ENCODE peak calls at places on chromosomes 16 and 17, in six cellular contexts. N, W, U, J, F and I are unnamed samples.
A peak's percentile ranks its signal among the peaks of the same experiment; 100 is the strongest.

GRCh38 chr17:47897561-47897960 is 1.5 kb downstream of the SP2 start:
- DNase-seq in N (no peak), W (no peak), U (no peak), J (no peak), F (no peak), I (no peak)

GRCh38 chr17:13476722-13477121 is 125.0 kb downstream of the HS3ST3A1 start:
- DNase-seq in N (no peak), W (peak; percentile 54), U (peak; percentile 60), J (no peak), F (no peak), I (no peak)

GRCh38 chr16:15611610-15612009 is 31.3 kb downstream of the MARF1 start:
- DNase-seq in N (peak; percentile 21), W (peak; percentile 53), U (no peak), J (no peak), F (no peak), I (no peak)

GRCh38 chr17:28747046-28747691 is 3.4 kb downstream of the TRAF4 start:
- DNase-seq in N (no peak), W (no peak), U (no peak), J (peak; percentile 64), F (peak; percentile 65), I (no peak)

GRCh38 chr17:33233855-33234228 is 59.3 kb downstream of the ASIC2 start:
- DNase-seq in N (no peak), W (peak; percentile 11), U (no peak), J (no peak), F (no peak), I (no peak)

GRCh38 chr17:38325221-38325851 is 18.4 kb downstream of the GPR179 start:
- DNase-seq in N (no peak), W (no peak), U (no peak), J (peak; percentile 45), F (no peak), I (no peak)

GRCh38 chr16:27217256-27217655 is 13.9 kb downstream of the KDM8 start:
- DNase-seq in N (peak; percentile 36), W (peak; percentile 88), U (peak; percentile 66), J (peak; percentile 40), F (no peak), I (peak; percentile 82)

GRCh38 chr17:31092475-31093064 is 2.2 kb upstream of the NF1 start:
- DNase-seq in N (peak; percentile 56), W (no peak), U (no peak), J (no peak), F (no peak), I (no peak)

GRCh38 chr17:386145-386876 is 33.7 kb upstream of the RPH3AL start:
- DNase-seq in N (peak; percentile 53), W (no peak), U (peak; percentile 21), J (peak; percentile 59), F (no peak), I (peak; percentile 40)

GRCh38 chr16:66515543-66516171 is 34.3 kb downstream of the TK2 start:
- DNase-seq in N (peak; percentile 83), W (peak; percentile 61), U (peak; percentile 77), J (no peak), F (no peak), I (peak; percentile 65)

GRCh38 chr17:52678211-52678610 is 519.7 kb upstream of the CA10 start:
- DNase-seq in N (no peak), W (no peak), U (no peak), J (no peak), F (no peak), I (no peak)

GRCh38 chr16:22192261-22193133 is 13.6 kb upstream of the EEF2K start:
- DNase-seq in N (peak; percentile 87), W (peak; percentile 98), U (peak; percentile 97), J (peak; percentile 41), F (no peak), I (peak; percentile 85)

GRCh38 chr16:13453938-13454553 is 465.9 kb upstream of the ERCC4 start:
- DNase-seq in N (no peak), W (peak; percentile 53), U (no peak), J (peak; percentile 24), F (no peak), I (peak; percentile 61)

GRCh38 chr16:81511371-81511770 is 66.8 kb downstream of the CMIP start:
- DNase-seq in N (peak; percentile 88), W (peak; percentile 37), U (peak; percentile 68), J (no peak), F (peak; percentile 13), I (peak; percentile 47)

GRCh38 chr16:83744521-83744981 is 63.2 kb upstream of the HSBP1 start:
- DNase-seq in N (peak; percentile 77), W (no peak), U (no peak), J (no peak), F (no peak), I (peak; percentile 72)

GRCh38 chr16:81586421-81586820 is 141.8 kb downstream of the CMIP start:
- DNase-seq in N (peak; percentile 24), W (no peak), U (no peak), J (no peak), F (peak; percentile 2), I (no peak)

GRCh38 chr16:20987049-20987448 is 86.5 kb downstream of the LYRM1 start:
- DNase-seq in N (no peak), W (no peak), U (no peak), J (no peak), F (no peak), I (no peak)

GRCh38 chr17:72879877-72880276 is 212.6 kb downstream of the SLC39A11 start:
- DNase-seq in N (no peak), W (no peak), U (no peak), J (no peak), F (no peak), I (no peak)

GRCh38 chr17:73786286-73786743 is 142.1 kb upstream of the SDK2 start:
- DNase-seq in N (no peak), W (peak; percentile 50), U (no peak), J (no peak), F (no peak), I (no peak)

GRCh38 chr16:77657016-77657415 is 65.3 kb upstream of the NUDT7 start:
- DNase-seq in N (no peak), W (peak; percentile 48), U (peak; percentile 35), J (peak; percentile 75), F (no peak), I (no peak)

GRCh38 chr17:63454915-63455314 is 8.8 kb upstream of the CYB561 start:
- DNase-seq in N (no peak), W (no peak), U (no peak), J (no peak), F (no peak), I (no peak)

GRCh38 chr17:57881143-57881542 is 31.3 kb upstream of the MRPS23 start:
- DNase-seq in N (peak; percentile 51), W (peak; percentile 61), U (peak; percentile 68), J (no peak), F (no peak), I (no peak)

GRCh38 chr17:20098314-20098713 is 89.2 kb downstream of the SPECC1 start:
- DNase-seq in N (no peak), W (no peak), U (no peak), J (no peak), F (no peak), I (no peak)

GRCh38 chr17:57553525-57553924 is 191.6 kb downstream of the CCDC182 start:
- DNase-seq in N (no peak), W (peak; percentile 36), U (peak; percentile 75), J (no peak), F (no peak), I (no peak)

GRCh38 chr17:78126895-78127239 is 1.7 kb downstream of the TMC6 start:
- DNase-seq in N (no peak), W (no peak), U (no peak), J (no peak), F (no peak), I (no peak)

GRCh38 chr16:66360624-66361324 is 5.7 kb upstream of the CDH5 start:
- DNase-seq in N (no peak), W (no peak), U (peak; percentile 50), J (no peak), F (no peak), I (no peak)